ENCODE peak calls at places on chromosome 3, in nine cellular contexts. W is H1, V is esophagus muscularis mucosa, X is HepG2, Y is GM12892, C is GM23338, K is K562, D is spleen, G is transverse colon. J is an unnamed sample.

GRCh38 chr3:132641837-132642538 is 17.6 kb downstream of the ACAD11 start:
- DNase-seq in C (peak; percentile 73), W (no peak), G (no peak), K (peak; percentile 34), Y (no peak), V (no peak), D (no peak), X (peak; percentile 45), J (no peak)

GRCh38 chr3:115975353-115975752 is 352.0 kb downstream of the GAP43 start:
- DNase-seq in Y (no peak), X (peak; percentile 8), V (no peak), K (no peak), G (no peak), D (no peak), C (no peak), W (no peak), J (peak; percentile 32)

GRCh38 chr3:65548848-65549625 is 489.7 kb downstream of the MAGI1 start:
- DNase-seq in W (no peak), X (peak; percentile 9), V (no peak), C (peak; percentile 79), D (peak; percentile 74), Y (no peak), K (no peak), G (peak; percentile 23), J (no peak)

GRCh38 chr3:194686816-194687637 is 1.3 kb downstream of the FAM43A start:
- DNase-seq in G (peak; percentile 29), W (no peak), Y (peak; percentile 22), K (no peak), D (peak; percentile 89), C (peak; percentile 76), V (no peak), X (no peak), J (no peak)

GRCh38 chr3:9088431-9089353 is 125.4 kb upstream of the RAD18 start:
- DNase-seq in X (no peak), K (no peak), Y (no peak), C (no peak), V (no peak), W (no peak), D (no peak), G (peak; percentile 26), J (no peak)

GRCh38 chr3:64650710-64651109 is 37.1 kb downstream of the ADAMTS9 start:
- DNase-seq in C (no peak), X (no peak), Y (no peak), D (no peak), G (no peak), W (no peak), V (no peak), K (no peak), J (no peak)

GRCh38 chr3:66693461-66693912 is 192.7 kb upstream of the LRIG1 start:
- DNase-seq in X (no peak), V (no peak), Y (no peak), W (no peak), D (no peak), C (no peak), K (no peak), G (peak; percentile 44), J (no peak)

GRCh38 chr3:192372001-192372400 is 355.3 kb downstream of the FGF12 start:
- DNase-seq in C (no peak), G (no peak), K (no peak), V (no peak), Y (no peak), W (no peak), D (no peak), X (no peak), J (no peak)

GRCh38 chr3:112132975-112133448 is at the start of gene GCSAM:
- DNase-seq in G (peak; percentile 58), V (no peak), K (no peak), C (no peak), Y (no peak), W (no peak), D (peak; percentile 90), X (no peak), J (no peak)

GRCh38 chr3:100099621-100100020 is 14.7 kb downstream of the FILIP1L start:
- DNase-seq in W (no peak), V (no peak), X (no peak), G (no peak), K (no peak), C (no peak), D (no peak), Y (no peak), J (no peak)

GRCh38 chr3:4864503-4864902 is 114.7 kb upstream of the BHLHE40 start:
- DNase-seq in C (no peak), D (no peak), W (no peak), V (no peak), K (no peak), G (no peak), X (no peak), Y (no peak), J (no peak)

GRCh38 chr3:108130705-108131104 is 39.9 kb upstream of the CD47 start:
- DNase-seq in X (no peak), K (no peak), Y (no peak), C (no peak), G (no peak), V (no peak), D (no peak), W (no peak), J (no peak)

GRCh38 chr3:155494332-155494731 is 200.8 kb upstream of the STRIT1 start:
- DNase-seq in V (no peak), X (no peak), Y (no peak), D (no peak), G (no peak), C (no peak), W (no peak), K (no peak), J (no peak)

GRCh38 chr3:9028134-9028533 is 64.9 kb upstream of the RAD18 start:
- DNase-seq in X (no peak), G (peak; percentile 76), D (no peak), V (peak; percentile 94), K (no peak), C (no peak), Y (no peak), W (no peak), J (no peak)

GRCh38 chr3:36729204-36730056 is 34.9 kb downstream of the DCLK3 start:
- DNase-seq in V (no peak), Y (no peak), D (no peak), W (no peak), G (no peak), X (peak; percentile 34), K (peak; percentile 48), C (peak; percentile 59), J (peak; percentile 27)

GRCh38 chr3:156433138-156433537 is 121.8 kb downstream of the SSR3 start:
- DNase-seq in Y (no peak), V (no peak), G (no peak), C (no peak), K (no peak), D (no peak), X (no peak), W (no peak), J (no peak)

GRCh38 chr3:45592405-45592804 is 2.1 kb upstream of the LIMD1 start:
- DNase-seq in C (no peak), X (no peak), K (no peak), W (no peak), D (peak; percentile 42), Y (no peak), G (no peak), V (no peak), J (no peak)

GRCh38 chr3:45590822-45591546 is 3.6 kb upstream of the LIMD1 start:
- DNase-seq in G (no peak), V (no peak), D (peak; percentile 63), Y (no peak), X (no peak), W (no peak), C (no peak), K (no peak), J (no peak)

GRCh38 chr3:45591547-45591912 is 3.0 kb upstream of the LIMD1 start:
- DNase-seq in X (no peak), V (no peak), C (no peak), Y (no peak), K (no peak), G (no peak), W (no peak), D (peak; percentile 69), J (no peak)

GRCh38 chr3:45593708-45594601 is 596 bp upstream of the LIMD1 start:
- DNase-seq in W (no peak), V (no peak), X (peak; percentile 67), D (peak; percentile 96), K (peak; percentile 95), G (peak; percentile 81), C (peak; percentile 85), Y (peak; percentile 82), J (no peak)

GRCh38 chr3:45592830-45593707 is 1.5 kb upstream of the LIMD1 start:
- DNase-seq in D (peak; percentile 95), K (peak; percentile 90), Y (peak; percentile 40), V (peak; percentile 97), G (peak; percentile 96), W (peak; percentile 70), C (peak; percentile 98), X (peak; percentile 89), J (peak; percentile 70)
- TF ChIP-seq POLR2AphosphoS5 in D (peak; percentile 60), K (no peak), Y (no peak), V (peak; percentile 73), G (no peak), W (no peak), C (no peak), X (no peak), J (no peak)

GRCh38 chr3:129260606-129261005 is 11.2 kb downstream of the COPG1 start:
- DNase-seq in W (no peak), G (no peak), V (no peak), K (no peak), C (no peak), X (no peak), D (peak; percentile 31), Y (no peak), J (no peak)
- TF ChIP-seq POLR2AphosphoS5 in W (no peak), G (no peak), V (no peak), K (no peak), C (no peak), X (no peak), D (no peak), Y (no peak), J (no peak)

DNA sequence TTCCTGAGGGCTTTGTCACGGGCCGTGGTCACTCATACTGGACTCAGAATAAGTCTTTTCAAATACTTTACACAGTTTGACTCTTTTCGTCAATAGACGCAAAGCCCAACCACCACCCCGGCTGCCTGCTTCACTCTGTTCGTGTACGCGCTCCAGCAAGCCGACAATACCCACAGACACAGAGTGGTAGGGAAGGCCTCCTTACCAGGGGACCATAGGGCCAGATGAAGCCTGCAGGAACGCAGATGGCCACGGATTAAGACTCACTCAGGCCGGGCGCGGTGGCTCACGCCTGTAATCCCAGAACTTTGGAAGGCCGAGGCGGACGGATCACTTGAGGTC is 29.7 kb downstream of the EFCAB12 start:
- DNase-seq in K (peak; percentile 37), D (peak; percentile 84), W (no peak), C (peak; percentile 22), G (peak; percentile 22), Y (no peak), V (no peak), X (no peak), J (no peak)
- TF ChIP-seq POLR2AphosphoS5 in K (no peak), D (no peak), W (no peak), C (no peak), G (no peak), Y (no peak), V (no peak), X (no peak), J (no peak)

GRCh38 chr3:136346486-136346885 is 96.3 kb downstream of the PCCB start:
- DNase-seq in Y (no peak), K (no peak), X (no peak), C (no peak), V (no peak), G (no peak), D (no peak), W (no peak), J (no peak)

GRCh38 chr3:136343446-136343845 is 93.3 kb downstream of the PCCB start:
- DNase-seq in C (no peak), G (no peak), X (no peak), K (no peak), Y (no peak), V (no peak), D (no peak), W (no peak), J (no peak)

GRCh38 chr3:136343873-136344281 is 93.7 kb downstream of the PCCB start:
- DNase-seq in X (peak; percentile 57), Y (no peak), W (no peak), K (peak; percentile 57), C (no peak), G (peak; percentile 91), V (peak; percentile 95), D (no peak), J (peak; percentile 47)
- TF ChIP-seq POLR2AphosphoS5 in X (no peak), Y (no peak), W (no peak), K (peak; percentile 30), C (no peak), G (peak; percentile 34), V (no peak), D (no peak), J (no peak)